ENCODE peak calls at places on chromosomes 1 and 21, in ten cellular contexts. K, N, P, F, U, M, G, T, X and E are unnamed samples. For H3K4me1, the result is how much of the 10 kb centered on the place peaks cover.

GRCh38 chr1:9942399-9942938 is 722 bp downstream of the LZIC start:
- DNase-seq in K (no peak), N (no peak), P (peak), F (no peak), U (peak), M (no peak), G (peak), T (no peak), X (no peak), E (peak)

GRCh38 chr1:21568809-21569385 is 59.7 kb downstream of the ALPL start:
- DNase-seq in K (no peak), N (no peak), P (peak), F (no peak), U (no peak), M (no peak), G (no peak), T (no peak), X (no peak), E (no peak)

GRCh38 chr1:226903819-226904710 is 33.6 kb downstream of the PSEN2 start:
- DNase-seq in K (peak), N (no peak), P (peak), F (no peak), U (no peak), M (no peak), G (no peak), T (no peak), X (no peak), E (peak)

GRCh38 chr1:234756066-234756783 is 146.2 kb upstream of the IRF2BP2 start:
- DNase-seq in K (no peak), N (no peak), P (peak), F (no peak), U (no peak), M (no peak), G (no peak), T (no peak), X (no peak), E (no peak)

GRCh38 chr1:230232352-230232751 is 165.3 kb downstream of the GALNT2 start:
- DNase-seq in K (no peak), N (no peak), P (peak), F (no peak), U (no peak), M (no peak), G (no peak), T (no peak), X (no peak), E (no peak)

GRCh38 chr1:17890056-17890814 is 135.1 kb downstream of the ACTL8 start:
- DNase-seq in K (no peak), N (no peak), P (no peak), F (no peak), U (no peak), M (no peak), G (no peak), T (no peak), X (no peak), E (no peak)

GRCh38 chr1:18575620-18576019 is 55.0 kb upstream of the PAX7 start:
- DNase-seq in K (no peak), N (no peak), P (peak), F (peak), U (peak), M (peak), G (no peak), T (peak), X (peak), E (peak)

GRCh38 chr1:219544163-219544846 is 68.6 kb downstream of the ZC3H11B start:
- DNase-seq in K (no peak), N (no peak), P (peak), F (no peak), U (no peak), M (no peak), G (no peak), T (no peak), X (no peak), E (no peak)

GRCh38 chr1:59730302-59730701 is 84.4 kb upstream of the HOOK1 start:
- DNase-seq in K (no peak), N (no peak), P (peak), F (no peak), U (no peak), M (no peak), G (no peak), T (no peak), X (no peak), E (no peak)

GRCh38 chr1:94122201-94122970 is 1.4 kb upstream of the ABCA4 start:
- DNase-seq in K (no peak), N (no peak), P (peak), F (no peak), U (no peak), M (no peak), G (no peak), T (no peak), X (no peak), E (no peak)

GRCh38 chr1:219058891-219059820 is 114.5 kb upstream of the LYPLAL1 start:
- DNase-seq in K (no peak), N (no peak), P (no peak), F (no peak), U (no peak), M (no peak), G (peak), T (no peak), X (no peak), E (no peak)

GRCh38 chr1:9891207-9891606 is 18.9 kb downstream of the CTNNBIP1 start:
- DNase-seq in K (no peak), N (peak), P (no peak), F (no peak), U (no peak), M (no peak), G (no peak), T (no peak), X (no peak), E (no peak)

GRCh38 chr1:224846119-224846907 is 83.2 kb upstream of the DNAH14 start:
- DNase-seq in K (no peak), N (no peak), P (no peak), F (no peak), U (peak), M (no peak), G (no peak), T (no peak), X (no peak), E (no peak)

GRCh38 chr1:16716691-16717173 is 23.6 kb upstream of the RNU1-4 start:
- DNase-seq in K (no peak), N (peak), P (no peak), F (peak), U (peak), M (no peak), G (no peak), T (no peak), X (no peak), E (no peak)

GRCh38 chr1:162571696-162572095 is 10.2 kb downstream of the UAP1 start:
- DNase-seq in K (no peak), N (no peak), P (no peak), F (no peak), U (no peak), M (no peak), G (no peak), T (no peak), X (no peak), E (no peak)

GRCh38 chr1:81801032-81801833 is 499 bp downstream of the ADGRL2 start:
- DNase-seq in K (peak), N (peak), P (peak), F (peak), U (peak), M (no peak), G (peak), T (peak), X (peak), E (peak)

GRCh38 chr1:25641931-25642611 is 25.5 kb downstream of the MAN1C1 start:
- DNase-seq in K (peak), N (no peak), P (peak), F (no peak), U (no peak), M (no peak), G (peak), T (no peak), X (no peak), E (peak)

GRCh38 chr1:185170291-185170848 is 13.4 kb downstream of the SWT1 start:
- DNase-seq in K (no peak), N (no peak), P (peak), F (peak), U (peak), M (no peak), G (peak), T (no peak), X (no peak), E (peak)

GRCh38 chr21:21187579-21187978 is 189.4 kb downstream of the NCAM2 start:
- DNase-seq in K (no peak), N (no peak), P (peak), F (no peak), U (no peak), M (no peak), G (no peak), T (no peak), X (no peak), E (no peak)

GRCh38 chr1:52751589-52752306 is 25.5 kb downstream of the ZYG11B start:
- DNase-seq in K (no peak), N (no peak), P (peak), F (no peak), U (no peak), M (no peak), G (no peak), T (no peak), X (peak), E (no peak)

GRCh38 chr1:28395181-28395580 is 25.6 kb downstream of the PHACTR4 start:
- DNase-seq in K (no peak), N (no peak), P (peak), F (no peak), U (no peak), M (no peak), G (no peak), T (no peak), X (no peak), E (no peak)

GRCh38 chr1:167881786-167882185 is 32.1 kb downstream of the ADCY10 start:
- DNase-seq in K (no peak), N (no peak), P (no peak), F (no peak), U (no peak), M (no peak), G (no peak), T (no peak), X (no peak), E (no peak)

GRCh38 chr1:15808955-15809354 is 1.5 kb upstream of the UQCRHL start:
- DNase-seq in K (no peak), N (no peak), P (no peak), F (no peak), U (no peak), M (no peak), G (no peak), T (no peak), X (no peak), E (no peak)

GRCh38 chr21:41869771-41870170 is 9.4 kb downstream of the PRDM15 start:
- DNase-seq in K (no peak), N (no peak), P (no peak), F (no peak), U (no peak), M (no peak), G (no peak), T (no peak), X (no peak), E (no peak)

GRCh38 chr1:54404939-54405880 is 984 bp downstream of the SSBP3 start:
- DNase-seq in K (no peak), N (no peak), P (peak), F (peak), U (peak), M (no peak), G (no peak), T (peak), X (peak), E (no peak)

GRCh38 chr1:33298623-33299277 is 22.1 kb downstream of the A3GALT2 start:
- DNase-seq in K (peak), N (no peak), P (peak), F (peak), U (peak), M (peak), G (peak), T (peak), X (peak), E (peak)

GRCh38 chr1:217776693-217777092 is 145.5 kb downstream of the SPATA17 start:
- DNase-seq in K (no peak), N (no peak), P (no peak), F (no peak), U (no peak), M (no peak), G (no peak), T (no peak), X (no peak), E (no peak)

GRCh38 chr1:26820784-26821269 is 5.7 kb upstream of the ZDHHC18 start:
- DNase-seq in K (no peak), N (no peak), P (no peak), F (no peak), U (no peak), M (no peak), G (peak), T (no peak), X (no peak), E (no peak)

GRCh38 chr1:65431111-65431705 is 10.7 kb downstream of the LEPR start:
- DNase-seq in K (no peak), N (no peak), P (peak), F (no peak), U (peak), M (no peak), G (peak), T (no peak), X (no peak), E (no peak)

GRCh38 chr1:221416723-221417122 is 325.2 kb downstream of the DUSP10 start:
- DNase-seq in K (no peak), N (no peak), P (no peak), F (no peak), U (no peak), M (no peak), G (no peak), T (no peak), X (no peak), E (no peak)

GRCh38 chr1:150061632-150062101 is 5.9 kb upstream of the VPS45 start:
- DNase-seq in K (no peak), N (no peak), P (peak), F (no peak), U (no peak), M (no peak), G (no peak), T (no peak), X (no peak), E (no peak)

GRCh38 chr21:39681845-39682244 is 63.1 kb upstream of the IGSF5 start:
- DNase-seq in K (no peak), N (no peak), P (peak), F (no peak), U (no peak), M (no peak), G (no peak), T (no peak), X (no peak), E (no peak)

GRCh38 chr1:34885405-34886247 is 26.1 kb upstream of the SMIM12 start:
- DNase-seq in K (peak), N (no peak), P (peak), F (peak), U (no peak), M (peak), G (no peak), T (peak), X (no peak), E (no peak)

GRCh38 chr1:234925440-234926251 is 203.0 kb downstream of the TOMM20 start:
- DNase-seq in K (no peak), N (peak), P (peak), F (peak), U (no peak), M (no peak), G (peak), T (no peak), X (no peak), E (no peak)

GRCh38 chr1:242824435-242824834 is 299.9 kb upstream of the PLD5 start:
- DNase-seq in K (no peak), N (no peak), P (no peak), F (no peak), U (no peak), M (no peak), G (no peak), T (no peak), X (no peak), E (no peak)

GRCh38 chr1:89542345-89542744 is 17.7 kb downstream of the LRRC8B start:
- DNase-seq in K (no peak), N (no peak), P (no peak), F (no peak), U (no peak), M (no peak), G (no peak), T (no peak), X (no peak), E (no peak)

DNA sequence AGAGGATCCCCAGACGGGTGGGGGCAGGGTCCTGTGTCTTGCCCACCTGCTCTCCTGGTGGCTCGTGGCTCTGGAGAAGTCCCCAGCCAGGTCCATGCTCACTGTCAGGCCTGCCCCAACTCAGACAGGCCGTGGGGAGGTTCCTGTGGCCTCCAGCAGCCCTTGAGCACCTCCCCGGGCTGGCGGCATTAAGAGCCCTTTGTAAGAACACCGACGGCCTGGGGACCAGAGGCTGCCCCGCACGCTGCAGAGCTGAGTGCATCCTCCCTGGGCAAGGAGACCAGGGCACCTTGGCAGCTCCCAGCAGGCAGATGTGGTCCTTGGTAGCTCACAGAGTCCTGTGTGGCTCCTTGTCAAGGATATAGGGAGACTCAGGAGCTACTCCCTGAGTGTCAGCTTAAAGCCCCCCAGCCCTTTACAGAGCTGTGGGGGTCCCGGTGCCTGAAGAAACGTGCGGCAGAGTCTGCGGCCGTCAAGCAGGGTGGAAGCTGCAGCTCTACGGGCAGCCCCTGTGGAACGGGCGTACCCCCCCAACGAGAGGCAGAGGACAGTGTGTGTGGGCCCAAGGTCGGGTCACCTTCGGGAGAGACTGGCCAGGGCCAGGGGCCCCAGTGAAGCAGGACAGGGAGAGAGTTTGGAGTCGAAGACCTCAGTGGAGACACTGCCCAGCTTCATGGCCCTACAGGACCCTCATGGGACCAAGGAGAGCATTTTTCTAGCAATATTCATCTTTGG is 118.6 kb downstream of the PRDM16 start:
- DNase-seq in K (no peak), N (no peak), P (no peak), F (no peak), U (no peak), M (no peak), G (no peak), T (no peak), X (no peak), E (no peak)
- H3K27ac ChIP-seq in K (no peak), N (no peak), P (peak), F (peak), U (no peak), M (no peak), G (no peak), T (peak), X (peak), E (peak)

DNA sequence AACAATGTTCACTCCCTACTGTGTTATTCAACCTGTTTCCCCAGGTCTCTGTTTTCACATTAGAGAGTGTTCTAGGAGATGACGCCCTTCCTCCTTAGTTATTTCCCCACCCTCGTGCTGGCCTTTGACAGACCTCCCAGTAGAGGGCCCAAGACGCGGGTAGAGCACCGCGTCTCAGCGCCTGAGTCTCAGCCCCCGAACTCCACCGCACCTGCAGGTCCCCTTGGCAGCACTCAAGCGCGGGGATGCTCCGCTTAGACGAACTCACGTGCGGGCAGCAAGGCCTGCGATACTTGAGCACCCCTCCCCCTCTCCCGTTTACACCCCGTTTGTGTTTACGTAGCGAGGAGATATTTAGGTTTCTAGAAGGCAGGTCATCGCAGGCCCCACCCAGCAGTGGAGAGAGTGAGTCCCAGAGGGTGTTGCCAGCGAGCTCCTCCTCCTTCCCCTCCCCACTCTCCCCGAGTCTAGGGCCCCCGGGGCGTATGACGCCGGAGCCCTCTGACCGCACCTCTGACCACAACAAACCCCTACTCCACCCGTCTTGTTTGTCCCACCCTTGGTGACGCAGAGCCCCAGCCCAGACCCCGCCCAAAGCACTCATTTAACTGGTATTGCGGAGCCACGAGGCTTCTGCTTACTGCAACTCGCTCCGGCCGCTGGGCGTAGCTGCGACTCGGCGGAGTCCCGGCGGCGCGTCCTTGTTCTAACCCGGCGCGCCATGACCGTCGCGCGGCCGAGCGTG is at the start of gene CD55:
- DNase-seq in K (peak), N (peak), P (peak), F (peak), U (peak), M (peak), G (peak), T (peak), X (peak), E (peak)
- TF ChIP-seq CTCF in K (no peak), N (peak), P (peak), F (no peak), U (peak), M (peak), G (peak), T (no peak), X (no peak), E (peak)

DNA sequence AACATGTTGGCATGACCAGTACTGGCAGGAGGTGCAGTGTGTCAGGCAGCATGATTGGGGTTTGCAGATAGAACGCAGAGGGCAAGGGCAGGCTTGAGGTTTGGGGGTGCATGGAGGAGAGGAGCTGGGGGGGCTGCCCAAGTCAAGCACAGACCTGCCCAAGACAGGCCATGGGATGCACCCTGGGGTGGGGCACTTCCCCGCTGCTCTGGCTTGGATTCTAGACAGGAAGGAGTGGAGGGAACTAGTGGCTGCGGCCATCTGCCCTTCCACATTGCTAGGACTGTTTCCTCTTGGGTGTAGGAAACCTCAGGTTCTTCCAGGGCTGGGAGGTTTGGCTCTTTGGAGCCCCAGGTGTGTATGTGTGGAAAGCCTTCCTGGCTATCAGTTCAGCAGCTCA is 3.0 kb downstream of the PDXK start:
- DNase-seq in K (no peak), N (no peak), P (no peak), F (no peak), U (no peak), M (no peak), G (no peak), T (no peak), X (no peak), E (no peak)
- H3K4me1 ChIP-seq in K (under half), N (under half), P (under half), F (half or more), U (under half), M (under half), G (under half), T (half or more), X (under half), E (under half)

GRCh38 chr1:24385160-24385939 is 28.2 kb downstream of the STPG1 start:
- DNase-seq in K (no peak), N (peak), P (peak), F (no peak), U (no peak), M (no peak), G (peak), T (no peak), X (no peak), E (no peak)
- H3K27ac ChIP-seq in K (no peak), N (no peak), P (no peak), F (no peak), U (no peak), M (no peak), G (peak), T (peak), X (no peak), E (no peak)

GRCh38 chr1:204258213-204259115 is 44.7 kb upstream of the GOLT1A start:
- DNase-seq in K (peak), N (no peak), P (peak), F (peak), U (peak), M (peak), G (peak), T (peak), X (peak), E (no peak)
- TF ChIP-seq CTCF in K (peak), N (peak), P (peak), F (peak), U (peak), M (peak), G (peak), T (peak), X (peak), E (peak)

DNA sequence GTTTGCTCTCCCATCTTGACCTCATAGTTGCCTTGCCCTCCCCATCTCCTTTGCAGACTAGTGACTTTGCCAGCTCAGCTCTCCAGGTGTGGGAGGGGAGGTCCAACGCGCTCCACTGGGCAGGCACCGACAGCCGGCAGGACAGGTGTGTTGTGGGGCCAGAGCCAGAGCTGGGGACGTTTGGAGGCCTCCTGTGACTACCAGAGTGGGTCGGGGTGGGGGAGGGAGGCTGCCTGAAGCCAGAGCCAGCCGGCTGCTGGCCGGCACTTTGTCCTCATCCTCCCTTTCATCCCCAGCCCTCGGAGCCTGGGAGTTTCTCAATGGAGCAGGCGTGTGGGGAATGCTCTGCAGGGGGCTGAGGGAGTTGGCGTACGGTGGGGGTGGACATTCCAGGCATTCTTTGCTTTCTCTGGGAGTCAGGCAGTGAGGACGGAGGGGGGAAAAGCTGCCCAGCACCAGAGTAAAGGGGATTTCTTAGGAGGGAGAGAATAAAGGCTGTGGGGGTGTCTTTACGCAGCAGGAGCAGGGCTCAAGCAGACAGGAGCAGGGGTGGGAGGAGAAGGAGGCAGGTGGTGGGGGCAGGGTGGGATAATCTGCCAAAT is 20.2 kb downstream of the NUAK2 start:
- DNase-seq in K (peak), N (peak), P (peak), F (peak), U (no peak), M (no peak), G (peak), T (peak), X (peak), E (no peak)
- H3K4me1 ChIP-seq in K (under half), N (under half), P (under half), F (under half), U (under half), M (under half), G (under half), T (under half), X (under half), E (under half)